ENCODE peak calls at places on chromosomes 5 and 9, in ten cellular contexts. Z is body of pancreas, T is IMR-90, X is stomach, B is uterus, G is heart left ventricle, V is GM12878, L is suprapubic skin, N is A549, P is breast epithelium. H is an unnamed sample. For H3K9me3, the result is how much of the 10 kb centered on the place peaks cover.

GRCh38 chr9:135714242-135715055 is 12.5 kb downstream of the KCNT1 start:
- DNase-seq in V (no peak), G (no peak), Z (no peak), N (no peak), L (no peak), B (no peak), T (no peak), P (no peak), X (no peak), H (peak)

GRCh38 chr5:179802950-179803562 is 3.6 kb downstream of the MGAT4B start:
- DNase-seq in V (no peak), B (no peak), P (no peak), L (no peak), Z (no peak), X (no peak), T (no peak), G (peak), N (no peak), H (no peak)

GRCh38 chr9:114116061-114116747 is 17.1 kb upstream of the KIF12 start:
- DNase-seq in N (no peak), T (no peak), P (no peak), V (no peak), B (no peak), X (no peak), Z (no peak), L (no peak), G (no peak), H (no peak)

GRCh38 chr5:124199902-124200301 is 546.5 kb downstream of the ZNF608 start:
- DNase-seq in B (no peak), P (no peak), X (no peak), T (no peak), Z (no peak), N (no peak), V (no peak), L (no peak), G (no peak), H (no peak)

GRCh38 chr5:82422751-82423181 is 144.6 kb upstream of the RPS23 start:
- DNase-seq in X (no peak), N (no peak), G (peak), T (no peak), Z (no peak), V (no peak), B (no peak), L (peak), P (no peak), H (no peak)

GRCh38 chr5:31921852-31922305 is 252.2 kb downstream of the GOLPH3 start:
- DNase-seq in X (no peak), P (no peak), G (no peak), V (no peak), L (no peak), T (peak), B (no peak), Z (no peak), N (no peak), H (no peak)

GRCh38 chr5:169052207-169052606 is 248.7 kb downstream of the SLIT3 start:
- DNase-seq in V (no peak), L (no peak), X (no peak), B (no peak), N (no peak), Z (no peak), P (no peak), T (no peak), G (no peak), H (no peak)

GRCh38 chr5:172504736-172505402 is 50.5 kb upstream of the SH3PXD2B start:
- DNase-seq in X (no peak), N (no peak), B (peak), Z (no peak), P (no peak), L (peak), T (no peak), G (peak), V (no peak), H (peak)

GRCh38 chr5:10626473-10627013 is 62.7 kb downstream of the ANKRD33B start:
- DNase-seq in Z (no peak), N (no peak), L (no peak), V (no peak), G (no peak), P (no peak), X (no peak), T (peak), B (no peak), H (no peak)

GRCh38 chr9:16726718-16727451 is 143.6 kb downstream of the BNC2 start:
- DNase-seq in Z (peak), V (no peak), T (peak), L (peak), P (peak), B (peak), X (peak), N (peak), G (peak), H (peak)

GRCh38 chr9:123551636-123552203 is 195.7 kb downstream of the CRB2 start:
- DNase-seq in P (no peak), B (no peak), N (no peak), X (no peak), Z (no peak), V (no peak), G (no peak), T (no peak), L (no peak), H (no peak)

GRCh38 chr5:11724947-11725346 is 179.3 kb downstream of the CTNND2 start:
- DNase-seq in T (no peak), Z (no peak), V (no peak), N (no peak), B (no peak), L (no peak), X (no peak), G (no peak), P (no peak), H (no peak)

GRCh38 chr5:1121101-1121500 is 9.2 kb upstream of the SLC12A7 start:
- DNase-seq in X (no peak), T (no peak), P (no peak), V (no peak), Z (no peak), N (no peak), L (no peak), G (no peak), B (no peak), H (no peak)

GRCh38 chr9:90999425-91000397 is 198.1 kb downstream of the SYK start:
- DNase-seq in B (no peak), N (no peak), X (no peak), L (no peak), T (peak), Z (no peak), V (no peak), P (no peak), G (no peak), H (no peak)

GRCh38 chr5:140632366-140633080 is 452 bp downstream of the CD14 start:
- DNase-seq in N (no peak), L (peak), P (no peak), X (peak), G (peak), T (peak), B (peak), V (no peak), Z (peak), H (peak)

GRCh38 chr5:148799737-148800527 is 26.5 kb upstream of the ADRB2 start:
- DNase-seq in Z (no peak), T (peak), G (no peak), N (no peak), L (no peak), V (no peak), B (no peak), P (no peak), X (no peak), H (no peak)

GRCh38 chr5:128546658-128547281 is 8.7 kb upstream of the FBN2 start:
- DNase-seq in L (no peak), P (no peak), X (no peak), B (no peak), N (no peak), G (no peak), Z (no peak), V (no peak), T (no peak), H (no peak)

GRCh38 chr5:16480821-16481538 is 15.4 kb upstream of the ZNF622 start:
- DNase-seq in N (no peak), L (no peak), G (no peak), T (no peak), V (no peak), X (no peak), Z (no peak), B (no peak), P (no peak), H (no peak)

GRCh38 chr9:129319076-129319937 is 141.2 kb upstream of the IER5L start:
- DNase-seq in G (no peak), L (peak), B (peak), T (no peak), Z (peak), P (peak), X (peak), N (no peak), V (no peak), H (peak)

GRCh38 chr5:15774632-15775031 is 274.7 kb downstream of the FBXL7 start:
- DNase-seq in L (no peak), X (no peak), B (no peak), V (no peak), P (no peak), N (no peak), T (no peak), Z (no peak), G (no peak), H (no peak)

GRCh38 chr9:6414291-6414690 is 1.3 kb downstream of the UHRF2 start:
- DNase-seq in V (no peak), Z (no peak), P (no peak), T (peak), B (no peak), G (no peak), L (no peak), N (no peak), X (no peak), H (no peak)

GRCh38 chr9:76905984-76906861 is at the start of gene PRUNE2:
- DNase-seq in V (no peak), G (peak), N (no peak), Z (peak), T (peak), L (peak), X (peak), B (peak), P (peak), H (peak)
- TF ChIP-seq POLR2A in V (no peak), G (no peak), N (no peak), Z (no peak), T (no peak), L (no peak), X (no peak), B (peak), P (no peak), H (no peak)

DNA sequence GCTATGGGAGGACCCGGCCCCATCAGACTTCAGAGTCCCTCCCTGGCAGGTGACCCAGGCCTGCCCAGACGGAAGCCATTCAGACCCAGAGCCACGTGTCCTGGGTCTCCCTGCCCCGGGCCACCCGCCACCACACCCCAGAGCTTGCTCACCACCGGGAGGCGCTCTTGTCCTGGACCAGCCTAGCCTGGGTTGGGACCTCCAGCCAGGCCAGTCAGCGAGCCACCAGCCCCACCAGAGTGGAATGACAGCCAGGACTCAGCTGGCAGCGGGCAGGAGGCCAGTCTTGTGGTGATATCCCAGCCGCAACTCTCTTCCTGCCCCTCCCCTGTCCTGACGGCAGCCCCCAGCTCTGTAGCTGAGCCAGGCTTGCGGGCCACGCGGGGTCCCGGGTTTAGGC is 1.7 kb upstream of the PTGDS start:
- DNase-seq in T (no peak), B (no peak), V (no peak), P (no peak), N (no peak), L (no peak), G (peak), X (no peak), Z (no peak), H (no peak)
- TF ChIP-seq CTCF in T (peak), B (no peak), V (peak), P (no peak), N (peak), L (no peak), G (peak), X (no peak), Z (no peak), H (no peak)

GRCh38 chr9:138111607-138112006 is 234.0 kb downstream of the CACNA1B start:
- DNase-seq in P (no peak), N (no peak), G (no peak), L (no peak), Z (no peak), V (no peak), T (no peak), X (peak), B (no peak), H (no peak)

GRCh38 chr9:138114501-138115245 is 237.1 kb downstream of the CACNA1B start:
- DNase-seq in V (no peak), X (peak), Z (no peak), L (no peak), G (no peak), T (no peak), N (no peak), B (no peak), P (no peak), H (no peak)

GRCh38 chr9:138112791-138113600 is 235.4 kb downstream of the CACNA1B start:
- DNase-seq in Z (no peak), B (no peak), V (no peak), X (peak), T (no peak), L (no peak), P (no peak), G (no peak), N (no peak), H (no peak)

GRCh38 chr9:138115506-138115905 is 237.9 kb downstream of the CACNA1B start:
- DNase-seq in T (no peak), X (peak), V (no peak), Z (no peak), N (no peak), P (no peak), B (no peak), L (no peak), G (no peak), H (no peak)

GRCh38 chr9:138112090-138112748 is 234.6 kb downstream of the CACNA1B start:
- DNase-seq in N (no peak), Z (no peak), V (no peak), X (peak), P (no peak), T (no peak), L (no peak), G (no peak), B (no peak), H (no peak)
- H3K9me3 ChIP-seq in N (under half), Z (under half), V (under half), X (under half), P (under half), T (half or more), L (under half), G (under half), B (under half), H (under half)

GRCh38 chr9:122065923-122066629 is 27.0 kb downstream of the TTLL11 start:
- DNase-seq in Z (no peak), P (no peak), G (no peak), X (no peak), T (no peak), V (no peak), L (no peak), B (no peak), N (no peak), H (no peak)
- TF ChIP-seq POLR2A in Z (no peak), P (no peak), G (no peak), X (no peak), T (no peak), V (no peak), L (no peak), B (no peak), N (no peak), H (no peak)

DNA sequence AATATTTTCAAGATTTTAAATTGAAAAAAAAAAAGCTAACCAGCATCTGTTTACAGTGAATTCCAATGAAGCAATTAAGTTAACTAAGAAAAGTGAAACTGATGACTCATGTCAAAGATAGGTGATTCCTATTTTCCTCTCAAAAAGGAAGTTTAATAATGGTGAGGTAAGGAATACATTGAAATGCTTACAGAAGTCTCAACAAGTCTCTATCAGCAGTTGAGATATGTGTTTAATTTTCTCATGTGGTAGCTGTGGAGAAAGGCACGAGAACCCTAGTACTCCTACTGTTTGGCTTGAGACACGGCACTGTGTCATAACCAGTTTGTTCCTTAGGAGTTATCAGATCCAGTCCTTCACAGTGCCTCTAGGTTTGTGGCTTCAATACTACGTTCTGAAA is 114.5 kb downstream of the SLC25A46 start:
- DNase-seq in G (no peak), Z (no peak), L (no peak), B (no peak), N (no peak), T (peak), P (no peak), X (no peak), V (no peak), H (no peak)
- TF ChIP-seq CTCF in G (no peak), Z (no peak), L (no peak), B (no peak), N (no peak), T (no peak), P (no peak), X (no peak), V (no peak), H (no peak)

GRCh38 chr9:1535599-1535998 is 479.5 kb upstream of the SMARCA2 start:
- DNase-seq in B (no peak), Z (no peak), N (no peak), X (no peak), L (no peak), T (no peak), G (no peak), V (no peak), P (no peak), H (no peak)

GRCh38 chr9:1530681-1531080 is 480.5 kb downstream of the DMRT2 start:
- DNase-seq in P (no peak), X (no peak), N (no peak), T (no peak), B (no peak), L (no peak), V (no peak), G (no peak), Z (no peak), H (no peak)

GRCh38 chr9:1536522-1537170 is 478.5 kb upstream of the SMARCA2 start:
- DNase-seq in L (no peak), Z (no peak), V (peak), T (no peak), B (no peak), G (no peak), N (no peak), P (no peak), X (no peak), H (no peak)

GRCh38 chr9:1531411-1531903 is 481.3 kb downstream of the DMRT2 start:
- DNase-seq in G (no peak), N (no peak), B (no peak), V (no peak), T (no peak), X (no peak), Z (no peak), P (no peak), L (no peak), H (no peak)

GRCh38 chr9:1535051-1535450 is 480.1 kb upstream of the SMARCA2 start:
- DNase-seq in T (no peak), B (no peak), V (no peak), N (no peak), Z (no peak), G (no peak), X (no peak), P (no peak), L (no peak), H (no peak)
- H3K9me3 ChIP-seq in T (under half), B (under half), V (under half), N (under half), Z (under half), G (under half), X (under half), P (under half), L (under half), H (under half)

GRCh38 chr9:133882849-133883248 is 109.3 kb downstream of the VAV2 start:
- DNase-seq in N (no peak), G (no peak), B (no peak), T (no peak), V (no peak), P (no peak), X (no peak), Z (no peak), L (no peak), H (no peak)
- TF ChIP-seq POLR2A in N (no peak), G (no peak), B (no peak), T (no peak), V (peak), P (no peak), X (no peak), Z (no peak), L (no peak), H (no peak)

DNA sequence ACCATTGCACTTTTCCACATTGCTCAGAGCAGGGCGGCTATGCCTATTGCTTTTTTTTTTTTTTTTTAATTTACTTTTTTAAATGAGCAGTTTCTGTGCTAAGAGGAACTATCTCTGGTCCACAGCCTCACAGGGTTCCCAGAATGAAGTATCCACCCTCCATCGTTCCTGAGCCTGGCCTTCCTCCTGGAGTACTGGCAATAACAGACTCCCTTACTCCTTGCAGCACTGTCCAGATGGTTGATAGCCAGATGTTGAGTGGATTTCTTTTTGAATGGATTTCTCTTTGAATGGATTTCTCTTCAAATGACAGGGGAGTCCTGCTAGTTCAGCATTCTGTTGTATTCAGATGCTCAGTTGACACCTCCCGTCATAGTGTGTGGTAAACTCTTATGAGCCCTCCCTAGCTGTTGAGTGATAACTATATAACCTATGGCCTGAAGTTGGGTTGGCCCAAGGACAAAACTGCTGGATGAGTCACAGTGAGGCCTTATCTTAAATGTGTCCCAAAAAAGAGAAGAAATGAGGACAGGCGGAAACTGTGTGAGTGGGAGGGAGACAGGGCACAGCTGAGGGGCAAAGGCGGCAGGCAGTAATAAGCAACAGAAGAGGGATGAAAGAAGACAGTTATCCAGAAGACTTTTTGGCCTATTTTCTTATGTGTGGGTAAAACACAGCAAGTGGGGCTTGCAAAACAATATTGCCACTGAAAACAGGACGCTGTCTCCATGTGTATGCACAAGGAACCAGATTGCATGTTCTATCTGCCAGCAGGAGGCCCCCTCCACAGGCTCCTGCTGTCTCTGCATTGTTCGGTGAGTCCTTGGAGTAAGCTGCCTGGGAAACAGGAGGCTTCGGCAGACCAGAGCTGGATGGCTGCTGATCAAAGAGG is 209.5 kb upstream of the S1PR3 start:
- DNase-seq in G (peak), P (no peak), B (peak), L (no peak), Z (no peak), V (no peak), X (no peak), N (no peak), T (peak), H (no peak)
- TF ChIP-seq CTCF in G (peak), P (no peak), B (peak), L (no peak), Z (no peak), V (no peak), X (no peak), N (no peak), T (peak), H (peak)

GRCh38 chr5:77795268-77795667 is 19.1 kb upstream of the TBCA start:
- DNase-seq in L (no peak), Z (no peak), N (no peak), V (no peak), T (no peak), G (no peak), P (no peak), B (no peak), X (no peak), H (no peak)

GRCh38 chr5:77797133-77797532 is 21.0 kb upstream of the TBCA start:
- DNase-seq in V (no peak), P (no peak), N (no peak), L (no peak), T (peak), Z (no peak), X (no peak), B (no peak), G (no peak), H (no peak)

GRCh38 chr5:77798448-77798847 is 22.3 kb upstream of the TBCA start:
- DNase-seq in V (no peak), Z (no peak), L (no peak), X (no peak), P (no peak), B (no peak), T (no peak), G (no peak), N (no peak), H (no peak)
- H3K9me3 ChIP-seq in V (under half), Z (under half), L (under half), X (under half), P (under half), B (under half), T (under half), G (under half), N (under half), H (under half)